ENCODE peak calls at places on chromosomes 5 and 9, in four cellular contexts. W, Z, K and T are unnamed samples.

GRCh38 chr5:93677344-93678021 is 63.9 kb downstream of the POU5F2 start:
- DNase-seq in Z (peak; percentile 82), K (no peak), W (no peak), T (peak; percentile 75)

GRCh38 chr9:36765077-36765390 is 192.3 kb downstream of the MELK start:
- DNase-seq in W (no peak), Z (no peak), K (no peak), T (no peak)

GRCh38 chr9:136143215-136144001 is 24.7 kb upstream of the TMEM250 start:
- DNase-seq in Z (peak; percentile 31), K (no peak), W (peak; percentile 68), T (peak; percentile 45)

GRCh38 chr5:961002-961710 is 47.4 kb upstream of the NKD2 start:
- DNase-seq in W (no peak), K (no peak), Z (no peak), T (no peak)

GRCh38 chr5:55694152-55694830 is 17.8 kb downstream of the SLC38A9 start:
- DNase-seq in W (no peak), Z (peak; percentile 34), K (no peak), T (peak; percentile 18)

GRCh38 chr9:28648723-28649122 is 1075.4 kb upstream of the C9orf72 start:
- DNase-seq in W (no peak), Z (peak; percentile 8), K (no peak), T (peak; percentile 6)

GRCh38 chr5:58322453-58322852 is 137.4 kb downstream of the PLK2 start:
- DNase-seq in Z (no peak), K (no peak), W (no peak), T (no peak)

GRCh38 chr9:129895376-129896268 is 60.4 kb downstream of the USP20 start:
- DNase-seq in Z (no peak), W (peak; percentile 35), K (no peak), T (no peak)

GRCh38 chr5:176424181-176424580 is 7.8 kb upstream of the CLTB start:
- DNase-seq in K (no peak), Z (no peak), W (no peak), T (no peak)

GRCh38 chr5:167754501-167754941 is 536.9 kb upstream of the WWC1 start:
- DNase-seq in W (no peak), K (no peak), Z (no peak), T (no peak)

GRCh38 chr5:133993152-133993548 is 11.6 kb downstream of the VDAC1 start:
- DNase-seq in W (no peak), K (no peak), Z (no peak), T (no peak)

GRCh38 chr9:90803860-90804593 is 2.4 kb downstream of the SYK start:
- DNase-seq in K (no peak), W (no peak), Z (no peak), T (no peak)

GRCh38 chr9:37747271-37747753 is 6.3 kb upstream of the TRMT10B start:
- DNase-seq in K (peak; percentile 3), Z (peak; percentile 53), W (peak; percentile 87), T (peak; percentile 83)

GRCh38 chr9:121662896-121663580 is 11.6 kb downstream of the DAB2IP start:
- DNase-seq in Z (no peak), W (no peak), K (no peak), T (no peak)

GRCh38 chr9:10678790-10679189 is 66.0 kb upstream of the PTPRD start:
- DNase-seq in K (no peak), Z (no peak), W (no peak), T (no peak)

GRCh38 chr9:80555782-80556325 is 984.1 kb downstream of the TLE4 start:
- DNase-seq in K (no peak), W (no peak), Z (no peak), T (no peak)

GRCh38 chr5:149611327-149611726 is 30.0 kb downstream of the ARHGEF37 start:
- DNase-seq in W (no peak), Z (peak; percentile 66), K (no peak), T (no peak)

GRCh38 chr5:10364186-10364689 is 10.7 kb downstream of the MARCHF6 start:
- DNase-seq in K (no peak), W (peak; percentile 60), Z (peak; percentile 14), T (no peak)

GRCh38 chr9:136720887-136721338 is 8.5 kb downstream of the DIPK1B start:
- DNase-seq in K (no peak), Z (no peak), W (no peak), T (no peak)

GRCh38 chr9:108671156-108671555 is 184.6 kb downstream of the ACTL7B start:
- DNase-seq in W (no peak), Z (peak; percentile 17), K (no peak), T (peak; percentile 42)

GRCh38 chr5:131389096-131389868 is 125.4 kb downstream of the CDC42SE2 start:
- DNase-seq in K (no peak), Z (no peak), W (no peak), T (no peak)

GRCh38 chr9:34170252-34170915 is 8.5 kb upstream of the UBAP1 start:
- DNase-seq in K (no peak), W (no peak), Z (no peak), T (no peak)

GRCh38 chr5:39185761-39186160 is 33.6 kb downstream of the FYB1 start:
- DNase-seq in Z (no peak), W (no peak), K (no peak), T (no peak)

GRCh38 chr9:109477269-109478203 is 20.6 kb downstream of the PTPN3 start:
- DNase-seq in K (peak; percentile 24), W (no peak), Z (peak; percentile 97), T (no peak)

GRCh38 chr9:120032639-120033038 is 547.3 kb downstream of the CDK5RAP2 start:
- DNase-seq in Z (no peak), K (no peak), W (peak; percentile 14), T (peak; percentile 10)

GRCh38 chr9:101706929-101707328 is 31.5 kb downstream of the GRIN3A start:
- DNase-seq in K (no peak), Z (no peak), W (no peak), T (no peak)

GRCh38 chr5:154849791-154850201 is 607 bp downstream of the FAXDC2 start:
- DNase-seq in Z (peak; percentile 44), W (no peak), K (no peak), T (no peak)

DNA sequence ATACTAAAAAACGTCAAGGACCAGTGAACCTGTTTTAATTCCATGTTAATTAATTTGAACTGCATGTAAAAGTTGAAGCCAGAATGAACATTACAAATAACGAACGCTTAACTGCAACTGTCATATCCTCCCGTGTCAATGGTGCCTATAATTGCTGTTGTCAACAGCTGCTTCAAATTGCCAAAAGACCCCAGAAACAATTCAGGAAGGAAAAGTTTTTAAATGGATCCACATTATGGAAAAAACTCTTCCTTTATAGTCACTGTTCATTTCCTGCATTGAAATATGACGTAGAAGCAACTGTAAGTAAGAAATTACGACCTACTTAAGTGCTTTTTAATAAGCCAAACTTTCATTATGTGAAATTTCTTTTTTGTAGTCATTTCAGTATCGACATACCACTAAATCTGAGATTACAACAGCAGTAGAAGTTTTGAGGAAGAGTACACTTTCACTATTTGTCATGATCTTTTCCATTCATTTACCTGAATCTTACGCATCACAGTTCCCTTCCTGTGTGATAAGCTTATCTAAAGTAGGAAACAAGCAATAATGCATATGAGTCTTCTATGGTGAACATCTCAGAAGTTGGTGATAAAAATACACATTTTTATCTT is 37.8 kb downstream of the MEF2C start:
- DNase-seq in K (peak; percentile 73), W (no peak), Z (no peak), T (no peak)
- TF ChIP-seq FOXK2 in K (no peak), W (no peak), Z (no peak), T (no peak)

DNA sequence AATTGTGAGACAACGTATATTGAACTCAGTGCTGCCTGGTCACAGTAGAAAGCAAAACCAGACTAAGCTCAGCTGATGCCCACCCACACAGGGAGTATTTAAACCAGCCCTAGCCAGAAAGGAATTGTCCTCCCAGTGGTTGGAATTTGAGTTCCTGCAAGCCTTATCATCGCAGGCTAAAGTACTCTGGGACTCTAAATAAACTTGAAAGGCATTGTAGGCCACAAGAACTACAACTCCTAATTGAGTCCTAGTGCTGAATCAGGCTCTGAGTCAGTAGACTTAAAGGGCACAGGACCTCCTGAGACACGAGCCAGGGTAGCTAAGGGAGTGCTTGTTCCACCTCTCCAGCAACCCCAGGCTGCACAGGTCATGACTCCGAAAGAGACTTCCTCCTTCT is 171.4 kb downstream of the MCTP1 start:
- DNase-seq in W (no peak), Z (no peak), K (no peak), T (no peak)
- TF ChIP-seq FOXK2 in W (no peak), Z (no peak), K (no peak), T (no peak)

GRCh38 chr5:54021413-54022155 is 288.8 kb downstream of the ARL15 start:
- DNase-seq in W (peak; percentile 13), Z (no peak), K (no peak), T (no peak)

GRCh38 chr5:54018438-54018837 is 291.9 kb downstream of the ARL15 start:
- DNase-seq in W (no peak), K (no peak), Z (no peak), T (no peak)

GRCh38 chr5:54022156-54022685 is 288.2 kb downstream of the ARL15 start:
- DNase-seq in W (peak; percentile 7), Z (no peak), K (no peak), T (no peak)

GRCh38 chr5:54013556-54014157 is 296.7 kb downstream of the ARL15 start:
- DNase-seq in W (peak; percentile 53), Z (no peak), K (no peak), T (no peak)

DNA sequence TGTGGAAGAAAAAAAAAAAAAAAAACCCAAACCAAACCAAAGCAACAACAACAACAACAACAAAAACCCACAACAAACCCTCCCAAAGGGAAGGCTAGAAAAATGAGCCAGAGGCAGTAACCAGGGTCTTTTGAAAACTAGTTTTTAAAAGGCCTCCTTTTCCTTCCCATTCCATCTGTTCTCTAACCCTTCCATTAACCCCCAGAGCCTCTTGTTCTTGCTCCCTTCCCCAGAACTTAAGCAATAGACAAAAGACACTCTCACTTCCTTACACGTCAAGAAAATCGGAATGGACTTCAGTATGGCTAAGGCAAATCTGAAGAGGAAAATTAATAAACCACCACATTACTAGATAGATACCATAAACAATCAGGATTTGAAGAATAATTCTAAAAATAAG is 292.8 kb downstream of the ARL15 start:
- DNase-seq in Z (no peak), W (no peak), K (no peak), T (no peak)
- TF ChIP-seq FOXK2 in Z (no peak), W (no peak), K (no peak), T (no peak)

GRCh38 chr9:92663951-92664350 is 6.0 kb downstream of the IPPK start:
- DNase-seq in W (no peak), K (no peak), Z (no peak), T (no peak)
- TF ChIP-seq FOXK2 in W (no peak), K (no peak), Z (no peak), T (no peak)

GRCh38 chr5:108437425-108437824 is 55.5 kb upstream of the FBXL17 start:
- DNase-seq in Z (no peak), K (no peak), W (no peak), T (no peak)

GRCh38 chr5:108433600-108433999 is 51.7 kb upstream of the FBXL17 start:
- DNase-seq in W (no peak), Z (no peak), K (no peak), T (no peak)

GRCh38 chr5:108430931-108431608 is 49.2 kb upstream of the FBXL17 start:
- DNase-seq in W (no peak), K (no peak), Z (no peak), T (no peak)

DNA sequence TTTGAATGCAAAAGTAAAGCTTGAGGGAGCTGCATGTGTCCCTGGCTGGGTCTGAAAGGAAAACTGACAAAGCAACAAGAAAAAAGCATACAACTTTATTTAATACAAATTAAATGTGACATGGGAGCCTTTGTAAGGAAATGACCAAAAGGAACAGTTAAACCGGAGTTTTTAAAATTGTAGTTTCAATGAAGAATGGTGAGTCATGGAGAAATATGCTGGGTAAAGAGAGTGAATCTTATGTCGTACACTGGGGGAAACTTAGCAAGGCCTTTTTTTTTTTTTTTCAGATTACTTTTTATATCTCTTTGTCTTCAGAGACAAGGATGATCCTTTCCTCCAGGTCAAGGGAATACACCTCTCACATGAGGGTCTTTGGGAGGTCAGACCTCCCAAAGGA is 50.1 kb upstream of the FBXL17 start:
- DNase-seq in Z (no peak), K (no peak), W (no peak), T (no peak)
- TF ChIP-seq FOXK2 in Z (no peak), K (no peak), W (no peak), T (no peak)

GRCh38 chr9:134895849-134896833 is 15.5 kb downstream of the FCN2 start:
- DNase-seq in W (no peak), K (no peak), Z (no peak), T (peak; percentile 73)
- TF ChIP-seq FOXK2 in W (no peak), K (no peak), Z (no peak), T (no peak)